ENCODE peak calls at places on chromosomes 2 and 18, in nine cellular contexts. D, U, G, S, K, C, Y, F and Q are unnamed samples.

GRCh38 chr2:17539596-17539992 is 902 bp upstream of the VSNL1 start:
- DNase-seq in D (no peak), U (no peak), G (no peak), S (peak; percentile 83), K (peak; percentile 79), C (no peak), Y (no peak), F (no peak), Q (no peak)

GRCh38 chr18:44453505-44453904 is 227.2 kb upstream of the SETBP1 start:
- DNase-seq in D (no peak), U (no peak), G (peak; percentile 43), S (no peak), K (no peak), C (no peak), Y (no peak), F (no peak), Q (no peak)

GRCh38 chr18:59697236-59697932 is at the start of gene CCBE1:
- DNase-seq in D (peak; percentile 60), U (no peak), G (no peak), S (no peak), K (peak; percentile 73), C (no peak), Y (peak; percentile 53), F (peak; percentile 75), Q (no peak)

GRCh38 chr2:174325932-174326879 is 8.5 kb upstream of the SP9 start:
- DNase-seq in D (no peak), U (no peak), G (no peak), S (no peak), K (no peak), C (peak; percentile 79), Y (no peak), F (peak; percentile 47), Q (peak; percentile 69)

GRCh38 chr2:176599796-176600485 is 330.7 kb downstream of the MTX2 start:
- DNase-seq in D (no peak), U (no peak), G (no peak), S (no peak), K (no peak), C (no peak), Y (no peak), F (no peak), Q (no peak)

GRCh38 chr2:28268386-28268785 is 124.3 kb upstream of the FOSL2 start:
- DNase-seq in D (no peak), U (no peak), G (no peak), S (no peak), K (no peak), C (no peak), Y (no peak), F (no peak), Q (no peak)

GRCh38 chr2:64106481-64106880 is 37.7 kb downstream of the PELI1 start:
- DNase-seq in D (no peak), U (no peak), G (no peak), S (no peak), K (no peak), C (no peak), Y (no peak), F (no peak), Q (no peak)

GRCh38 chr2:240481720-240482119 is 46.3 kb downstream of the GPC1 start:
- DNase-seq in D (no peak), U (no peak), G (no peak), S (no peak), K (peak; percentile 10), C (no peak), Y (no peak), F (no peak), Q (no peak)

GRCh38 chr2:46847185-46847710 is 68.4 kb downstream of the MCFD2 start:
- DNase-seq in D (no peak), U (no peak), G (peak; percentile 95), S (peak; percentile 77), K (peak; percentile 97), C (no peak), Y (peak; percentile 96), F (no peak), Q (peak; percentile 95)

GRCh38 chr2:27873091-27873490 is 17.1 kb downstream of the RBKS start:
- DNase-seq in D (no peak), U (no peak), G (no peak), S (no peak), K (no peak), C (no peak), Y (no peak), F (no peak), Q (no peak)

GRCh38 chr2:206324869-206325268 is 50.4 kb downstream of the ZDBF2 start:
- DNase-seq in D (no peak), U (no peak), G (no peak), S (no peak), K (no peak), C (no peak), Y (no peak), F (no peak), Q (no peak)

GRCh38 chr2:119719261-119719627 is 40.2 kb downstream of the TMEM177 start:
- DNase-seq in D (no peak), U (no peak), G (no peak), S (no peak), K (no peak), C (no peak), Y (no peak), F (no peak), Q (no peak)

GRCh38 chr2:53903011-53903410 is 43.2 kb upstream of the GPR75 start:
- DNase-seq in D (no peak), U (no peak), G (no peak), S (no peak), K (no peak), C (no peak), Y (no peak), F (no peak), Q (no peak)

GRCh38 chr18:48058486-48058885 is 128.0 kb upstream of the SMAD2 start:
- DNase-seq in D (no peak), U (no peak), G (no peak), S (no peak), K (no peak), C (no peak), Y (no peak), F (no peak), Q (no peak)

GRCh38 chr18:36191711-36192110 is 4.4 kb downstream of the MOCOS start:
- DNase-seq in D (no peak), U (no peak), G (no peak), S (no peak), K (no peak), C (no peak), Y (no peak), F (no peak), Q (no peak)

GRCh38 chr2:31397099-31397498 is 17.4 kb downstream of the XDH start:
- DNase-seq in D (no peak), U (no peak), G (no peak), S (no peak), K (no peak), C (no peak), Y (no peak), F (no peak), Q (no peak)

GRCh38 chr2:204407209-204408070 is 137.8 kb upstream of the PARD3B start:
- DNase-seq in D (no peak), U (no peak), G (no peak), S (peak; percentile 84), K (no peak), C (no peak), Y (no peak), F (no peak), Q (no peak)

GRCh38 chr2:176518823-176519222 is 249.6 kb downstream of the MTX2 start:
- DNase-seq in D (no peak), U (no peak), G (no peak), S (no peak), K (no peak), C (no peak), Y (no peak), F (no peak), Q (no peak)

GRCh38 chr2:60479226-60480088 is 74.0 kb downstream of the BCL11A start:
- DNase-seq in D (no peak), U (no peak), G (no peak), S (no peak), K (peak; percentile 53), C (no peak), Y (no peak), F (no peak), Q (no peak)

GRCh38 chr2:126656311-126657145 is 570 bp downstream of the GYPC start:
- DNase-seq in D (no peak), U (peak; percentile 28), G (no peak), S (no peak), K (no peak), C (peak; percentile 27), Y (no peak), F (peak; percentile 73), Q (no peak)

GRCh38 chr2:213065583-213066444 is 85.6 kb downstream of the IKZF2 start:
- DNase-seq in D (no peak), U (no peak), G (peak; percentile 27), S (no peak), K (peak; percentile 39), C (peak; percentile 12), Y (peak; percentile 29), F (peak; percentile 9), Q (peak; percentile 14)

GRCh38 chr2:225889452-225889851 is 489.9 kb downstream of the NYAP2 start:
- DNase-seq in D (no peak), U (no peak), G (peak; percentile 85), S (peak; percentile 57), K (peak; percentile 30), C (peak; percentile 46), Y (peak; percentile 81), F (peak; percentile 10), Q (peak; percentile 82)

GRCh38 chr2:236833501-236834186 is 252.0 kb upstream of the COPS8 start:
- DNase-seq in D (no peak), U (no peak), G (no peak), S (no peak), K (no peak), C (no peak), Y (no peak), F (no peak), Q (no peak)

GRCh38 chr2:73859721-73860586 is 31.2 kb downstream of the STAMBP start:
- DNase-seq in D (peak; percentile 37), U (no peak), G (peak; percentile 41), S (peak; percentile 44), K (no peak), C (no peak), Y (peak; percentile 58), F (no peak), Q (no peak)

GRCh38 chr2:113240915-113241911 is 37.5 kb downstream of the PAX8 start:
- DNase-seq in D (peak; percentile 56), U (no peak), G (peak; percentile 97), S (peak; percentile 90), K (no peak), C (no peak), Y (peak; percentile 96), F (no peak), Q (peak; percentile 93)

GRCh38 chr2:97911210-97911921 is 84.4 kb downstream of the TMEM131 start:
- DNase-seq in D (no peak), U (no peak), G (no peak), S (no peak), K (no peak), C (peak; percentile 89), Y (no peak), F (peak; percentile 41), Q (no peak)

GRCh38 chr2:103161456-103162289 is 399.8 kb downstream of the TMEM182 start:
- DNase-seq in D (peak; percentile 1), U (no peak), G (peak; percentile 14), S (peak; percentile 62), K (peak; percentile 52), C (peak; percentile 23), Y (peak; percentile 34), F (peak; percentile 35), Q (peak; percentile 1)

GRCh38 chr18:73614812-73615211 is 532.8 kb downstream of the FBXO15 start:
- DNase-seq in D (no peak), U (no peak), G (peak; percentile 91), S (no peak), K (no peak), C (no peak), Y (peak; percentile 50), F (no peak), Q (peak; percentile 68)

GRCh38 chr18:79418236-79418635 is 22.5 kb downstream of the NFATC1 start:
- DNase-seq in D (no peak), U (no peak), G (no peak), S (no peak), K (no peak), C (no peak), Y (no peak), F (no peak), Q (no peak)

GRCh38 chr2:113806217-113806913 is 49.9 kb upstream of the SLC35F5 start:
- DNase-seq in D (no peak), U (no peak), G (no peak), S (no peak), K (peak; percentile 85), C (no peak), Y (no peak), F (no peak), Q (no peak)

GRCh38 chr2:203808041-203808750 is 59.4 kb upstream of the CTLA4 start:
- DNase-seq in D (no peak), U (no peak), G (peak; percentile 78), S (no peak), K (no peak), C (no peak), Y (peak; percentile 66), F (no peak), Q (peak; percentile 71)